ENCODE peak calls at places on chromosomes 4 and X, in eight cellular contexts. S is AG10803, L is skeletal muscle cell, U is ecto neural progenitor cell, D is astrocyte of the spinal cord, W is right lobe of liver, J is lower leg skin, Z is ovary. A is an unnamed sample.

GRCh38 chr4:70651864-70652506 is 14.3 kb downstream of the JCHAIN start:
- DNase-seq in S (peak; percentile 38), L (no peak), U (no peak), D (peak; percentile 52), W (no peak), J (no peak), Z (no peak), A (no peak)

GRCh38 chrX:7045238-7045955 is 102.1 kb upstream of the STS start:
- DNase-seq in S (no peak), L (no peak), U (no peak), D (no peak), W (no peak), J (no peak), Z (no peak), A (no peak)

GRCh38 chr4:119529788-119530187 is 98.8 kb downstream of the PDE5A start:
- DNase-seq in S (no peak), L (no peak), U (no peak), D (no peak), W (no peak), J (no peak), Z (no peak), A (no peak)

GRCh38 chr4:70895846-70896435 is 6.2 kb upstream of the MOB1B start:
- DNase-seq in S (no peak), L (no peak), U (no peak), D (peak; percentile 27), W (no peak), J (no peak), Z (no peak), A (no peak)

GRCh38 chr4:185005209-185005819 is 13.0 kb upstream of the HELT start:
- DNase-seq in S (peak; percentile 64), L (peak; percentile 25), U (peak; percentile 86), D (peak; percentile 78), W (peak; percentile 85), J (peak; percentile 95), Z (peak; percentile 87), A (peak; percentile 74)

GRCh38 chr4:67401902-67402301 is 143.4 kb downstream of the CENPC start:
- DNase-seq in S (no peak), L (no peak), U (no peak), D (no peak), W (no peak), J (no peak), Z (no peak), A (no peak)

GRCh38 chr4:3684546-3684945 is 81.6 kb upstream of the ADRA2C start:
- DNase-seq in S (no peak), L (no peak), U (no peak), D (no peak), W (no peak), J (no peak), Z (no peak), A (no peak)

GRCh38 chr4:7581477-7581876 is 146.7 kb upstream of the PSAPL1 start:
- DNase-seq in S (no peak), L (no peak), U (peak; percentile 78), D (peak; percentile 19), W (no peak), J (no peak), Z (peak; percentile 70), A (no peak)

GRCh38 chr4:113540859-113541258 is 220.7 kb downstream of the CAMK2D start:
- DNase-seq in S (peak; percentile 28), L (no peak), U (no peak), D (peak; percentile 42), W (no peak), J (no peak), Z (no peak), A (no peak)

GRCh38 chr4:159146454-159146853 is 43.6 kb downstream of the RAPGEF2 start:
- DNase-seq in S (no peak), L (no peak), U (no peak), D (no peak), W (no peak), J (no peak), Z (no peak), A (no peak)

GRCh38 chr4:70240192-70240591 is 2.2 kb upstream of the CSN3 start:
- DNase-seq in S (no peak), L (no peak), U (no peak), D (peak; percentile 13), W (no peak), J (no peak), Z (no peak), A (no peak)

GRCh38 chr4:88060431-88060830 is 53.0 kb downstream of the PKD2 start:
- DNase-seq in S (no peak), L (no peak), U (no peak), D (peak; percentile 3), W (no peak), J (no peak), Z (no peak), A (no peak)

GRCh38 chr4:130712038-130712437 is 1616.1 kb downstream of the C4orf33 start:
- DNase-seq in S (no peak), L (peak; percentile 29), U (no peak), D (peak; percentile 7), W (no peak), J (no peak), Z (no peak), A (no peak)

GRCh38 chrX:77622672-77623071 is 163.3 kb downstream of the ATRX start:
- DNase-seq in S (no peak), L (no peak), U (no peak), D (no peak), W (no peak), J (no peak), Z (no peak), A (no peak)

GRCh38 chrX:38069991-38070390 is 63.6 kb downstream of the SYTL5 start:
- DNase-seq in S (no peak), L (no peak), U (no peak), D (no peak), W (no peak), J (no peak), Z (no peak), A (no peak)

GRCh38 chrX:54411732-54412131 is 28.5 kb upstream of the TSR2 start:
- DNase-seq in S (no peak), L (no peak), U (no peak), D (no peak), W (no peak), J (no peak), Z (no peak), A (no peak)

GRCh38 chrX:68989865-68990606 is 161.2 kb downstream of the EFNB1 start:
- DNase-seq in S (peak; percentile 82), L (peak; percentile 49), U (peak; percentile 75), D (peak; percentile 85), W (no peak), J (no peak), Z (peak; percentile 63), A (no peak)

GRCh38 chr4:128285085-128286023 is 2.3 kb downstream of the PGRMC2 start:
- DNase-seq in S (peak; percentile 74), L (no peak), U (no peak), D (peak; percentile 50), W (peak; percentile 56), J (no peak), Z (no peak), A (no peak)

GRCh38 chr4:169369634-169370033 is 98.9 kb upstream of the SH3RF1 start:
- DNase-seq in S (no peak), L (no peak), U (no peak), D (no peak), W (no peak), J (no peak), Z (no peak), A (no peak)